ENCODE peak calls at places on chromosomes 2 and 18, in nine cellular contexts. H is left ventricle myocardium inferior; L is mesothelial cell of epicardium; N is heart left ventricle; Q is HFFc6; K is coronary artery; F is GM13977; E is epithelial cell of esophagus; M is CD8-positive, alpha-beta T cell. T is an unnamed sample.

GRCh38 chr2:8138525-8138922 is 543.3 kb upstream of the ID2 start:
- DNase-seq in H (no peak), L (no peak), K (no peak), F (no peak), M (no peak), N (no peak), Q (no peak), E (no peak), T (no peak)

GRCh38 chr2:132582360-132582759 is 87.6 kb downstream of the LYPD1 start:
- DNase-seq in K (no peak), L (no peak), E (no peak), N (no peak), F (no peak), Q (no peak), M (no peak), H (no peak), T (no peak)

GRCh38 chr2:219571311-219572236 is at the start of gene OBSL1:
- DNase-seq in E (peak), K (peak), L (peak), F (peak), H (peak), Q (peak), N (peak), M (no peak), T (no peak)

GRCh38 chr2:234989183-234989701 is 37.4 kb downstream of the SH3BP4 start:
- DNase-seq in H (peak), N (peak), K (peak), Q (no peak), M (no peak), L (no peak), F (no peak), E (peak), T (no peak)

GRCh38 chr18:22439447-22439846 is 21.7 kb upstream of the CTAGE1 start:
- DNase-seq in K (no peak), F (no peak), M (no peak), N (no peak), E (peak), Q (peak), L (no peak), H (no peak), T (no peak)

GRCh38 chr18:2927745-2928144 is 80.9 kb downstream of the EMILIN2 start:
- DNase-seq in N (no peak), L (no peak), M (no peak), Q (no peak), H (no peak), F (no peak), K (no peak), E (no peak), T (no peak)

GRCh38 chr18:75393721-75394120 is 33.8 kb downstream of the SMIM21 start:
- DNase-seq in H (no peak), F (no peak), M (no peak), N (no peak), K (no peak), E (no peak), L (no peak), Q (no peak), T (no peak)

GRCh38 chr18:63084220-63084619 is 235.3 kb downstream of the BCL2 start:
- DNase-seq in N (no peak), Q (no peak), L (no peak), K (no peak), F (no peak), H (no peak), E (no peak), M (no peak), T (no peak)

GRCh38 chr2:241635756-241636155 is 1.2 kb downstream of the THAP4 start:
- DNase-seq in F (no peak), H (no peak), K (no peak), L (no peak), M (no peak), Q (no peak), N (no peak), E (no peak), T (no peak)

GRCh38 chr18:67463829-67464228 is 52.7 kb downstream of the DSEL start:
- DNase-seq in H (no peak), K (no peak), E (peak), N (no peak), F (no peak), Q (no peak), M (no peak), L (no peak), T (no peak)

GRCh38 chr2:173298536-173299097 is 56.1 kb upstream of the CDCA7 start:
- DNase-seq in F (no peak), N (no peak), M (no peak), Q (no peak), H (no peak), K (no peak), E (no peak), L (no peak), T (no peak)

GRCh38 chr2:84631047-84631446 is 114.7 kb downstream of the DNAH6 start:
- DNase-seq in H (no peak), E (peak), L (no peak), N (no peak), Q (peak), F (peak), K (no peak), M (no peak), T (peak)

GRCh38 chr18:21004721-21005120 is 106.9 kb downstream of the ROCK1 start:
- DNase-seq in L (no peak), Q (peak), N (peak), K (no peak), E (peak), M (no peak), H (no peak), F (no peak), T (no peak)

GRCh38 chr2:241904791-241905710 is 35.5 kb downstream of the RTP5 start:
- DNase-seq in F (no peak), L (no peak), Q (no peak), K (peak), M (no peak), N (no peak), H (no peak), E (no peak), T (no peak)

GRCh38 chr18:10965104-10965503 is 184.3 kb downstream of the PIEZO2 start:
- DNase-seq in N (no peak), Q (no peak), F (no peak), E (no peak), M (no peak), K (no peak), L (no peak), H (no peak), T (no peak)

GRCh38 chr18:44651453-44651852 is 29.2 kb upstream of the SETBP1 start:
- DNase-seq in M (no peak), N (no peak), Q (peak), E (peak), K (no peak), H (no peak), L (no peak), F (no peak), T (no peak)

GRCh38 chr2:42192642-42193566 is 23.8 kb downstream of the EML4 start:
- DNase-seq in K (no peak), M (no peak), F (no peak), H (no peak), Q (no peak), N (no peak), E (no peak), L (no peak), T (no peak)

GRCh38 chr2:11344956-11345671 is 678 bp upstream of the ROCK2 start:
- DNase-seq in L (peak), M (no peak), N (peak), Q (peak), E (peak), H (peak), K (peak), F (peak), T (no peak)

GRCh38 chr18:57353940-57354461 is 1.6 kb downstream of the ST8SIA3 start:
- DNase-seq in K (no peak), F (peak), M (no peak), H (peak), E (peak), Q (no peak), N (peak), L (peak), T (peak)

GRCh38 chr2:141554810-141555209 is 576.0 kb downstream of the LRP1B start:
- DNase-seq in N (no peak), K (no peak), M (no peak), H (no peak), E (peak), L (no peak), F (peak), Q (peak), T (peak)

GRCh38 chr2:200399046-200399445 is 92.6 kb downstream of the SPATS2L start:
- DNase-seq in H (no peak), Q (peak), N (no peak), L (no peak), K (no peak), E (peak), M (no peak), F (no peak), T (no peak)

GRCh38 chr2:26284132-26284531 is 39.4 kb downstream of the HADHB start:
- DNase-seq in L (no peak), M (no peak), H (no peak), F (no peak), Q (peak), E (peak), N (no peak), K (no peak), T (no peak)

GRCh38 chr18:34039194-34039593 is 185.5 kb downstream of the NOL4 start:
- DNase-seq in F (no peak), H (no peak), Q (no peak), K (no peak), N (no peak), E (no peak), L (no peak), M (no peak), T (no peak)

GRCh38 chr2:222264791-222265320 is 33.9 kb downstream of the PAX3 start:
- DNase-seq in F (no peak), H (no peak), M (no peak), E (peak), K (no peak), L (no peak), Q (peak), N (no peak), T (no peak)

GRCh38 chr18:59927246-59927825 is 27.5 kb downstream of the PMAIP1 start:
- DNase-seq in Q (no peak), M (no peak), K (no peak), N (no peak), L (no peak), F (peak), H (no peak), E (peak), T (peak)

GRCh38 chr2:105517814-105518705 is 119.2 kb upstream of the FHL2 start:
- DNase-seq in K (peak), F (no peak), L (no peak), N (peak), M (no peak), E (no peak), H (peak), Q (no peak), T (no peak)

GRCh38 chr2:190528521-190529001 is 6.0 kb downstream of the NEMP2 start:
- DNase-seq in F (no peak), M (no peak), H (no peak), Q (no peak), N (no peak), L (no peak), K (no peak), E (peak), T (no peak)

GRCh38 chr18:37495354-37495753 is 70.2 kb downstream of the CELF4 start:
- DNase-seq in H (no peak), E (no peak), K (no peak), N (no peak), Q (no peak), M (no peak), L (no peak), F (no peak), T (no peak)

GRCh38 chr18:69882965-69883668 is 64.6 kb downstream of the CD226 start:
- DNase-seq in N (no peak), H (no peak), E (no peak), K (no peak), Q (no peak), F (no peak), L (no peak), M (no peak), T (no peak)

GRCh38 chr2:216721141-216721540 is 25.8 kb upstream of the IGFBP5 start:
- DNase-seq in F (no peak), K (no peak), Q (no peak), H (no peak), M (no peak), N (no peak), E (no peak), L (no peak), T (no peak)

GRCh38 chr18:62438402-62438801 is 84.4 kb upstream of the ZCCHC2 start:
- DNase-seq in E (no peak), L (no peak), F (no peak), H (no peak), K (no peak), N (no peak), Q (no peak), M (no peak), T (no peak)

GRCh38 chr2:67186871-67187270 is 210.3 kb upstream of the ETAA1 start:
- DNase-seq in H (no peak), N (no peak), Q (no peak), E (peak), F (no peak), M (no peak), K (no peak), L (no peak), T (no peak)

GRCh38 chr18:5103693-5104092 is 93.4 kb downstream of the AKAIN1 start:
- DNase-seq in Q (no peak), M (no peak), F (no peak), K (no peak), E (no peak), N (no peak), H (no peak), L (no peak), T (no peak)

GRCh38 chr2:152611458-152612231 is 105.6 kb downstream of the PRPF40A start:
- DNase-seq in M (no peak), E (peak), K (no peak), N (peak), H (peak), Q (peak), L (no peak), F (peak), T (peak)

GRCh38 chr2:113873867-113874266 is 16.0 kb upstream of the ACTR3 start:
- DNase-seq in E (no peak), Q (no peak), L (no peak), K (no peak), H (no peak), F (no peak), N (no peak), M (no peak), T (no peak)

GRCh38 chr2:220393717-220394116 is 766.3 kb downstream of the SLC4A3 start:
- DNase-seq in Q (no peak), H (no peak), N (no peak), K (no peak), L (no peak), M (no peak), E (no peak), F (no peak), T (no peak)

GRCh38 chr2:95346236-95346737 is 49.1 kb downstream of the KCNIP3 start:
- DNase-seq in F (peak), L (peak), Q (peak), N (peak), K (peak), H (peak), M (no peak), E (peak), T (peak)

GRCh38 chr2:88707003-88707402 is 15.5 kb downstream of the RPIA start:
- DNase-seq in H (no peak), F (no peak), E (no peak), K (no peak), Q (no peak), N (no peak), L (no peak), M (no peak), T (no peak)

GRCh38 chr2:24334245-24334633 is 26.1 kb downstream of the ITSN2 start:
- DNase-seq in K (no peak), Q (no peak), L (no peak), F (no peak), N (no peak), M (no peak), H (no peak), E (no peak), T (no peak)

GRCh38 chr2:71603851-71604708 is 150.7 kb downstream of the DYSF start:
- DNase-seq in M (no peak), F (no peak), L (peak), K (peak), H (peak), N (peak), E (no peak), Q (no peak), T (no peak)
- TF ChIP-seq CTCF in M (no peak), F (no peak), L (no peak), K (no peak), H (no peak), N (no peak), E (no peak), Q (no peak), T (no peak)

GRCh38 chr2:100237046-100237615 is 85.2 kb downstream of the LONRF2 start:
- DNase-seq in K (peak), M (no peak), L (no peak), N (no peak), H (no peak), F (no peak), E (no peak), Q (no peak), T (no peak)
- TF ChIP-seq CTCF in K (no peak), M (no peak), L (peak), N (no peak), H (no peak), F (no peak), E (peak), Q (peak), T (no peak)

GRCh38 chr2:53442783-53443182 is 324.8 kb upstream of the CHAC2 start:
- DNase-seq in K (no peak), Q (no peak), L (no peak), E (peak), M (no peak), N (no peak), F (no peak), H (no peak), T (no peak)
- TF ChIP-seq CTCF in K (no peak), Q (peak), L (no peak), E (peak), M (no peak), N (peak), F (peak), H (peak), T (no peak)

GRCh38 chr2:62234755-62235655 is 39.1 kb downstream of the B3GNT2 start:
- DNase-seq in N (no peak), K (no peak), H (no peak), E (no peak), L (no peak), F (no peak), Q (no peak), M (no peak), T (no peak)
- TF ChIP-seq CTCF in N (no peak), K (no peak), H (no peak), E (no peak), L (no peak), F (no peak), Q (no peak), M (no peak), T (no peak)

DNA sequence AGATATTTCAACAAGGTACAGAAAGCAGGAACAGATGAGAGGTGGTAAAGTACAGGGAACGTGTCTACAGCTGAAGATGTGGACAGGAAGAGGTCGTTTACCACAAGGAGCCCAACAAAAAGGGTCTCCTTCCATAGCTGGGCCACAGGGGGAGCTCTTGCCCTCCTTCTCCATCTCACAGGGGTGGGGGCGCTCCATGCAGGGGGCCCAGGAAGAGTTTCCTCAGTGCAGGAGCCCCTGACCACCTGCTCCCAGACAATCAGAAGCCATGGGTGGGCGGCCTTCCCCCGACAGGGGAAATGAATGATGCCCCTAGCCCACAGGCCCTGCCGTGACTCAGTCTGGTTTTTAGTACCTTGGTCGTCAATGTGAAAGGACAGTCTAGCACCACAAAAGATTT is 163.6 kb upstream of the ZNF516 start:
- DNase-seq in F (peak), L (no peak), Q (no peak), N (no peak), H (no peak), E (no peak), K (no peak), M (no peak), T (peak)
- TF ChIP-seq CTCF in F (peak), L (peak), Q (peak), N (no peak), H (no peak), E (peak), K (no peak), M (no peak), T (peak)

GRCh38 chr2:178914259-178914849 is 107.1 kb upstream of the TTN start:
- DNase-seq in E (peak), K (peak), N (peak), Q (peak), L (peak), F (peak), H (peak), M (peak), T (peak)
- TF ChIP-seq CTCF in E (peak), K (peak), N (peak), Q (peak), L (peak), F (peak), H (peak), M (peak), T (peak)

GRCh38 chr2:38374978-38375377 is 2.1 kb downstream of the ATL2 start:
- DNase-seq in E (peak), Q (no peak), H (no peak), F (no peak), K (no peak), N (no peak), L (no peak), M (no peak), T (no peak)
- TF ChIP-seq CTCF in E (no peak), Q (no peak), H (no peak), F (no peak), K (no peak), N (no peak), L (no peak), M (no peak), T (no peak)

DNA sequence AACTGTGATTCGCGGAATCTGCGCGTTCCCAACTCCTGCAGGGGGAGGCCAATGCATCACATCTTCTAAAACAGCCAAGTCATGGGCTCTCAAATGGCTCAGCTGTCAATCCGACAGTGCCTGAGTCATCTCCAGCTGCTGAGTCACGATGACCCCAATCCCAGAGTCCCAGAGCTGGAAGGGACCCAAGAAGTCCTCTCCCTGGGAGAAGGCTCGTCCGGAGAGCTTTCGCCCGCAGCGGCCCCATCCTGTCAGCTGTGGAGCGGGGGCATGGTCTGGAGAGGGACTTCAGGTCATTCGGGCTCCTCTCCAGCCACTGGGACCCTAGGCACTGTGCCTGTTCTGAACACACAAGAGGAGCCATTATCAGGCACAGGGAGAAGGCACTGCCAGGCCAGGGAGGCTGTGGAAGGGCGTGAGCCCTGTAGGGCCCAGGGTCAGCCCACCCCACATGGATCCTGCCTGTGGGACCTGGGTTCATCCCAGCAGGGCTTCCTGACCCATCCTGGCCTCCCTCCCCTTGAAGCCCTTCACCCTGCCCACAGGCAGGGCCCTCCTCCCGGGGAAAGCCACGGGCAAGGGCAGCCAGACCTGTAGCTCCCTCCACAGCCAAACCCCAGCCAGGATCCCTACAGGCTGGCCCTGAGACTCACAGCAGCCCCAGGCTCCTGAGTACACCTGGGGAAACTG is 47.6 kb upstream of the GPC1 start:
- DNase-seq in E (peak), M (no peak), F (no peak), Q (peak), H (peak), K (peak), L (no peak), N (peak), T (no peak)
- TF ChIP-seq CTCF in E (no peak), M (no peak), F (no peak), Q (no peak), H (no peak), K (no peak), L (no peak), N (no peak), T (no peak)

T was measured in GM10248.